ENCODE peak calls at places on chromosomes 3 and 15, in five cellular contexts. One of them, this sample, is unnamed.

GRCh38 chr15:62986948-62987347 is 55.6 kb upstream of the TPM1 start:
- DNase-seq in PC-9: no peak
- DNase-seq in cardiac muscle cell: no peak
- DNase-seq in cardiac fibroblast: no peak
- DNase-seq in osteocyte: no peak
- DNase-seq in this sample: no peak

GRCh38 chr3:10140996-10141546 is 507 bp upstream of the VHL start:
- DNase-seq in osteocyte: no peak
- DNase-seq in PC-9: no peak
- DNase-seq in cardiac fibroblast: no peak
- DNase-seq in cardiac muscle cell: no peak
- DNase-seq in this sample: no peak

GRCh38 chr3:155370198-155370597 is 76.7 kb upstream of the STRIT1 start:
- DNase-seq in cardiac fibroblast: no peak
- DNase-seq in PC-9: no peak
- DNase-seq in cardiac muscle cell: no peak
- DNase-seq in osteocyte: no peak
- DNase-seq in this sample: no peak

GRCh38 chr15:80234883-80235282 is 17.1 kb downstream of the CTXND1 start:
- DNase-seq in PC-9: peak; percentile 36
- DNase-seq in cardiac muscle cell: peak; percentile 52
- DNase-seq in osteocyte: peak; percentile 73
- DNase-seq in cardiac fibroblast: peak; percentile 50
- DNase-seq in this sample: peak; percentile 39

GRCh38 chr3:82157952-82158351 is 396.5 kb upstream of the GBE1 start:
- DNase-seq in osteocyte: no peak
- DNase-seq in PC-9: no peak
- DNase-seq in cardiac fibroblast: peak; percentile 29
- DNase-seq in cardiac muscle cell: peak; percentile 41
- DNase-seq in this sample: no peak

GRCh38 chr15:43517354-43518072 is at the start of gene MAP1A:
- DNase-seq in osteocyte: no peak
- DNase-seq in cardiac fibroblast: peak; percentile 67
- DNase-seq in PC-9: no peak
- DNase-seq in cardiac muscle cell: peak; percentile 71
- DNase-seq in this sample: peak; percentile 64

GRCh38 chr15:71777216-71777943 is 33.0 kb upstream of the NR2E3 start:
- DNase-seq in PC-9: no peak
- DNase-seq in cardiac fibroblast: no peak
- DNase-seq in osteocyte: peak; percentile 76
- DNase-seq in cardiac muscle cell: no peak
- DNase-seq in this sample: no peak

GRCh38 chr15:73338058-73338457 is 30.7 kb downstream of the HCN4 start:
- DNase-seq in cardiac muscle cell: no peak
- DNase-seq in PC-9: no peak
- DNase-seq in osteocyte: no peak
- DNase-seq in cardiac fibroblast: no peak
- DNase-seq in this sample: no peak

GRCh38 chr15:69652906-69653305 is 200.3 kb downstream of the RPLP1 start:
- DNase-seq in osteocyte: peak; percentile 62
- DNase-seq in PC-9: no peak
- DNase-seq in cardiac muscle cell: no peak
- DNase-seq in cardiac fibroblast: no peak
- DNase-seq in this sample: no peak

GRCh38 chr15:43198992-43199391 is 13.8 kb downstream of the CCNDBP1 start:
- DNase-seq in cardiac fibroblast: no peak
- DNase-seq in cardiac muscle cell: no peak
- DNase-seq in osteocyte: no peak
- DNase-seq in PC-9: no peak
- DNase-seq in this sample: no peak

GRCh38 chr15:39110336-39110735 is 470.5 kb upstream of the THBS1 start:
- DNase-seq in cardiac fibroblast: peak; percentile 76
- DNase-seq in PC-9: no peak
- DNase-seq in osteocyte: no peak
- DNase-seq in cardiac muscle cell: peak; percentile 82
- DNase-seq in this sample: no peak

GRCh38 chr3:18188491-18188890 is 236.6 kb downstream of the SATB1 start:
- DNase-seq in cardiac muscle cell: no peak
- DNase-seq in cardiac fibroblast: no peak
- DNase-seq in PC-9: no peak
- DNase-seq in osteocyte: no peak
- DNase-seq in this sample: no peak

GRCh38 chr15:63476229-63476632 is 28.2 kb upstream of the USP3 start:
- DNase-seq in osteocyte: no peak
- DNase-seq in cardiac muscle cell: peak; percentile 89
- DNase-seq in PC-9: peak; percentile 78
- DNase-seq in cardiac fibroblast: peak; percentile 87
- DNase-seq in this sample: no peak

GRCh38 chr3:53161820-53162671 is 1.0 kb downstream of the PRKCD start:
- DNase-seq in PC-9: no peak
- DNase-seq in osteocyte: no peak
- DNase-seq in cardiac muscle cell: peak; percentile 18
- DNase-seq in cardiac fibroblast: peak; percentile 13
- DNase-seq in this sample: peak; percentile 71

GRCh38 chr3:129325383-129325782 is 46.7 kb downstream of the HMCES start:
- DNase-seq in PC-9: no peak
- DNase-seq in osteocyte: no peak
- DNase-seq in cardiac fibroblast: no peak
- DNase-seq in cardiac muscle cell: no peak
- DNase-seq in this sample: no peak

GRCh38 chr3:139718415-139718814 is 40.6 kb upstream of the NMNAT3 start:
- DNase-seq in osteocyte: no peak
- DNase-seq in cardiac fibroblast: peak; percentile 53
- DNase-seq in PC-9: no peak
- DNase-seq in cardiac muscle cell: peak; percentile 41
- DNase-seq in this sample: peak; percentile 29

GRCh38 chr3:136994772-136995516 is 37.2 kb downstream of the IL20RB start:
- DNase-seq in cardiac muscle cell: peak; percentile 98
- DNase-seq in osteocyte: no peak
- DNase-seq in cardiac fibroblast: peak; percentile 99
- DNase-seq in PC-9: peak; percentile 79
- DNase-seq in this sample: no peak

GRCh38 chr3:56940989-56941388 is 119.5 kb upstream of the SPATA12 start:
- DNase-seq in cardiac muscle cell: no peak
- DNase-seq in osteocyte: no peak
- DNase-seq in PC-9: no peak
- DNase-seq in cardiac fibroblast: no peak
- DNase-seq in this sample: no peak

GRCh38 chr3:139830817-139831216 is 104.2 kb upstream of the CLSTN2 start:
- DNase-seq in osteocyte: no peak
- DNase-seq in cardiac muscle cell: no peak
- DNase-seq in cardiac fibroblast: no peak
- DNase-seq in PC-9: no peak
- DNase-seq in this sample: peak; percentile 11

GRCh38 chr3:137709011-137709601 is 55.0 kb upstream of the SOX14 start:
- DNase-seq in PC-9: no peak
- DNase-seq in cardiac muscle cell: no peak
- DNase-seq in osteocyte: no peak
- DNase-seq in cardiac fibroblast: no peak
- DNase-seq in this sample: peak; percentile 16

GRCh38 chr3:133490468-133491351 is 82.8 kb upstream of the CDV3 start:
- DNase-seq in osteocyte: no peak
- DNase-seq in PC-9: no peak
- DNase-seq in cardiac muscle cell: no peak
- DNase-seq in cardiac fibroblast: no peak
- DNase-seq in this sample: no peak

GRCh38 chr3:133492159-133492860 is 81.2 kb upstream of the CDV3 start:
- DNase-seq in osteocyte: no peak
- DNase-seq in cardiac fibroblast: no peak
- DNase-seq in PC-9: no peak
- DNase-seq in cardiac muscle cell: no peak
- DNase-seq in this sample: no peak

GRCh38 chr3:133491481-133492059 is 81.9 kb upstream of the CDV3 start:
- DNase-seq in PC-9: no peak
- DNase-seq in cardiac muscle cell: no peak
- DNase-seq in cardiac fibroblast: no peak
- DNase-seq in osteocyte: no peak
- DNase-seq in this sample: no peak

GRCh38 chr3:133489466-133490085 is 83.9 kb upstream of the CDV3 start:
- DNase-seq in cardiac fibroblast: no peak
- DNase-seq in osteocyte: no peak
- DNase-seq in cardiac muscle cell: no peak
- DNase-seq in PC-9: no peak
- DNase-seq in this sample: no peak

GRCh38 chr3:133494469-133494868 is 79.0 kb upstream of the CDV3 start:
- DNase-seq in osteocyte: no peak
- DNase-seq in cardiac muscle cell: peak; percentile 53
- DNase-seq in PC-9: no peak
- DNase-seq in cardiac fibroblast: peak; percentile 48
- DNase-seq in this sample: peak; percentile 47
- TF ChIP-seq CTCF in osteocyte: peak; percentile 34
- TF ChIP-seq CTCF in cardiac muscle cell: peak; percentile 63
- TF ChIP-seq CTCF in PC-9: peak; percentile 31
- TF ChIP-seq CTCF in cardiac fibroblast: peak; percentile 65
- TF ChIP-seq CTCF in this sample: peak; percentile 26

DNA sequence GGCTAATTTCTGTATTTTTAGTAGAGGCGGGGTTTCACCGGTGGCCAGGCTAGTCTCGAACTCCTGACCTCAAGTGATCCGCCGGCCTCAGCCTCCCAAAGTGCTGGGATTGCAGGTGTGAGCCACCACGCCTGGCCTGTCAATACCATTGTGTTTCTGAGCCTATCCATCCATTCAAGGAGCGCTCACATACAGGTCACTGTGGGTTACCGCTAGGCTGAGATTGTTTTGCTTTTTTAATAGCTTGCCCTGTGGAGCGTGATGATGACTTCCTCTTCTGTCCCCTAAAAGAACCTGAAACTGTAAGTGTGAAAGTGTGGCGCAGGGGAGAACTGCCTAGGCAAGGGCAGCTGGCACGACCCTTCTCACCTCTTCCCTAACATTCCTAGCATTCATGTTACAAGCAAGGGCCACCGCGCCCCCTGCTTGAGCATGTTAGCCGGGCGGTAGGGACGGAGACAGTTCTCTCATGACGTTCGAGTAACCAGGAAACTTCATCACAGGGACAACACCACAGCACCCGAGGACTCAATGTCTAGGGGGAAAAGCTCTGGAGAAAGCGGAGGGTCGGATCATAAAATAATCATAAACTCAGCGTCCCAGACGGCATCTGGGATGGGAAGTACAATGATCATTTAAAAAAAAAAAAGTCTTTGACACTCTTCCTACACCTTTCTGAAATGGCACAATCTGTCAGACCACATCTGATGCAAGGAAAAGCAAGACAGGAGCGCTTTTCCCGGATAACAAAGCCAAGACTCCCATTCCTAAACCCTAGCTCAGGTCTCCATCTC is 785 bp downstream of the LAMP3 start:
- DNase-seq in PC-9: peak; percentile 27
- DNase-seq in osteocyte: no peak
- DNase-seq in cardiac muscle cell: peak; percentile 22
- DNase-seq in cardiac fibroblast: no peak
- DNase-seq in this sample: peak; percentile 59
- TF ChIP-seq CTCF in PC-9: no peak
- TF ChIP-seq CTCF in osteocyte: no peak
- TF ChIP-seq CTCF in cardiac muscle cell: no peak
- TF ChIP-seq CTCF in cardiac fibroblast: no peak
- TF ChIP-seq CTCF in this sample: no peak

GRCh38 chr3:119420196-119420595 is 43.2 kb downstream of the TMEM39A start:
- DNase-seq in PC-9: no peak
- DNase-seq in cardiac fibroblast: no peak
- DNase-seq in cardiac muscle cell: no peak
- DNase-seq in osteocyte: no peak
- DNase-seq in this sample: no peak
- TF ChIP-seq CTCF in PC-9: no peak
- TF ChIP-seq CTCF in cardiac fibroblast: no peak
- TF ChIP-seq CTCF in cardiac muscle cell: peak; percentile 6
- TF ChIP-seq CTCF in osteocyte: peak; percentile 30
- TF ChIP-seq CTCF in this sample: no peak

DNA sequence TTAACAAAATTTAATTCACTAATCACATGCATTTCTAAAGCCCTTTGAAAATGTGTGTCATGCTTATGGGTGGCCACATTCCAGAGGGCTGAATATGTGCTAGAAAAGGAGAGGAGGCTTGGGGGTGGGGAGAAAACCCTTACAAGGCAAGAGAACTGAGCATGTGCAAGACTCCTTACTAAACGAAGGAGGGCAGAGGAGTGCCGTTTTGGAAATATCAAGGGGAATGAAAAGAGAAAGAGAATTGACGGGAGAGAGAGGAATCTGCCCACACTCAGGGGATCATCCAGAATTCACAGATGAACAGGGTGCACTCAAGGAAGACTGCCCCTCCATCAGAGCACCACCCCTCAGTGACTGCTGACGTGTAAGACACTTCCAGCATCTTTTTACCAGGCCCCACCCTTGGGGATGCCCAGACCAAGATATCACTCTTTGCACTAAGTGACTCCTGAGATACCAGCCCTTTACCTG is 37.9 kb upstream of the TSC22D2 start:
- DNase-seq in osteocyte: peak; percentile 86
- DNase-seq in PC-9: peak; percentile 96
- DNase-seq in cardiac fibroblast: peak; percentile 96
- DNase-seq in cardiac muscle cell: peak; percentile 96
- DNase-seq in this sample: peak; percentile 19
- TF ChIP-seq CTCF in osteocyte: peak; percentile 42
- TF ChIP-seq CTCF in PC-9: no peak
- TF ChIP-seq CTCF in cardiac fibroblast: peak; percentile 6
- TF ChIP-seq CTCF in cardiac muscle cell: peak; percentile 26
- TF ChIP-seq CTCF in this sample: no peak

DNA sequence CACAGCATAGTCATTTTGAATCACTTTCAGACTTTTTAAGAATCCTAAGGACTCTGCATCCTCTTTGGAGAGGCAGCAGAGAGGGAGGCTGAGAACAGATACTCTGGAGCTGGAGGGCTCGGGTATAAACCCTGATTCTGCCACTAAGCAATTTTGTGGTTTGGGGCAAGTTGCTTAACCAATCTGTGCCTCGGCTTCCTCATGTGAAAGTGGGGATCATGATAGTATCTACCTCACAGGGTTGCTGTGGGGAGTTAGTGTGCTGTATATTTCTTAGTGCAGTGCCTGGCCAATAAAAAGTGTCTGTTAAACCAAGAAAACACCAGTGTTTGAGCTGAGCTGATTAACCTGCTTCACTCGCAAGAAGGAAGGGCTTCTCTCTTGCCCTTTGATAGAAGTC is 34.0 kb downstream of the CTSH start:
- DNase-seq in cardiac fibroblast: no peak
- DNase-seq in cardiac muscle cell: no peak
- DNase-seq in osteocyte: peak; percentile 53
- DNase-seq in PC-9: no peak
- DNase-seq in this sample: no peak
- TF ChIP-seq CTCF in cardiac fibroblast: no peak
- TF ChIP-seq CTCF in cardiac muscle cell: no peak
- TF ChIP-seq CTCF in osteocyte: no peak
- TF ChIP-seq CTCF in PC-9: no peak
- TF ChIP-seq CTCF in this sample: no peak